ENCODE peak calls at places on chromosomes 6 and 20, in five cellular contexts. One of them, this sample, is unnamed. For H3K4me1, the result is how much of the 10 kb centered on the place peaks cover.

GRCh38 chr6:138956244-138956924 is 31.7 kb downstream of the REPS1 start:
- DNase-seq in effector memory CD4-positive, alpha-beta T cell: no peak
- DNase-seq in fibroblast of lung: no peak
- DNase-seq in pancreas: no peak
- DNase-seq in CD8-positive, alpha-beta T cell: no peak
- DNase-seq in this sample: no peak

GRCh38 chr6:106731144-106731842 is 101.9 kb downstream of the QRSL1 start:
- DNase-seq in effector memory CD4-positive, alpha-beta T cell: no peak
- DNase-seq in pancreas: peak
- DNase-seq in fibroblast of lung: no peak
- DNase-seq in CD8-positive, alpha-beta T cell: no peak
- DNase-seq in this sample: no peak

GRCh38 chr20:53664121-53664520 is 70.5 kb upstream of the ZNF217 start:
- DNase-seq in pancreas: no peak
- DNase-seq in effector memory CD4-positive, alpha-beta T cell: no peak
- DNase-seq in fibroblast of lung: peak
- DNase-seq in CD8-positive, alpha-beta T cell: no peak
- DNase-seq in this sample: no peak

GRCh38 chr6:44386929-44387345 is 569 bp upstream of the CDC5L start:
- DNase-seq in pancreas: no peak
- DNase-seq in effector memory CD4-positive, alpha-beta T cell: no peak
- DNase-seq in CD8-positive, alpha-beta T cell: no peak
- DNase-seq in fibroblast of lung: peak
- DNase-seq in this sample: no peak

GRCh38 chr6:95741001-95741400 is 163.7 kb downstream of the MANEA start:
- DNase-seq in CD8-positive, alpha-beta T cell: no peak
- DNase-seq in fibroblast of lung: no peak
- DNase-seq in pancreas: no peak
- DNase-seq in effector memory CD4-positive, alpha-beta T cell: no peak
- DNase-seq in this sample: no peak

GRCh38 chr6:101650402-101651100 is 257.0 kb downstream of the GRIK2 start:
- DNase-seq in fibroblast of lung: no peak
- DNase-seq in CD8-positive, alpha-beta T cell: no peak
- DNase-seq in effector memory CD4-positive, alpha-beta T cell: no peak
- DNase-seq in pancreas: no peak
- DNase-seq in this sample: no peak

GRCh38 chr6:155026366-155027045 is 31.4 kb downstream of the TIAM2 start:
- DNase-seq in pancreas: no peak
- DNase-seq in CD8-positive, alpha-beta T cell: no peak
- DNase-seq in effector memory CD4-positive, alpha-beta T cell: no peak
- DNase-seq in fibroblast of lung: peak
- DNase-seq in this sample: no peak

GRCh38 chr6:120675886-120676285 is 658.4 kb downstream of the TBC1D32 start:
- DNase-seq in fibroblast of lung: no peak
- DNase-seq in pancreas: no peak
- DNase-seq in effector memory CD4-positive, alpha-beta T cell: no peak
- DNase-seq in CD8-positive, alpha-beta T cell: no peak
- DNase-seq in this sample: no peak

GRCh38 chr20:63125581-63125892 is 90.4 kb downstream of the YTHDF1 start:
- DNase-seq in effector memory CD4-positive, alpha-beta T cell: no peak
- DNase-seq in CD8-positive, alpha-beta T cell: no peak
- DNase-seq in fibroblast of lung: no peak
- DNase-seq in pancreas: no peak
- DNase-seq in this sample: no peak

GRCh38 chr6:155201461-155202226 is 62.2 kb upstream of the CLDN20 start:
- DNase-seq in pancreas: no peak
- DNase-seq in effector memory CD4-positive, alpha-beta T cell: no peak
- DNase-seq in CD8-positive, alpha-beta T cell: no peak
- DNase-seq in fibroblast of lung: peak
- DNase-seq in this sample: no peak

GRCh38 chr6:6790891-6791290 is 202.4 kb downstream of the LY86 start:
- DNase-seq in pancreas: no peak
- DNase-seq in CD8-positive, alpha-beta T cell: no peak
- DNase-seq in effector memory CD4-positive, alpha-beta T cell: no peak
- DNase-seq in fibroblast of lung: peak
- DNase-seq in this sample: no peak

GRCh38 chr6:41705996-41706835 is 29.2 kb downstream of the TFEB start:
- DNase-seq in effector memory CD4-positive, alpha-beta T cell: peak
- DNase-seq in fibroblast of lung: peak
- DNase-seq in CD8-positive, alpha-beta T cell: peak
- DNase-seq in pancreas: no peak
- DNase-seq in this sample: peak

GRCh38 chr6:119426619-119427018 is 77.1 kb upstream of the MAN1A1 start:
- DNase-seq in fibroblast of lung: peak
- DNase-seq in CD8-positive, alpha-beta T cell: no peak
- DNase-seq in pancreas: no peak
- DNase-seq in effector memory CD4-positive, alpha-beta T cell: no peak
- DNase-seq in this sample: no peak

GRCh38 chr6:169420912-169421543 is 167.4 kb upstream of the THBS2 start:
- DNase-seq in pancreas: no peak
- DNase-seq in CD8-positive, alpha-beta T cell: no peak
- DNase-seq in effector memory CD4-positive, alpha-beta T cell: no peak
- DNase-seq in fibroblast of lung: no peak
- DNase-seq in this sample: no peak

GRCh38 chr20:32285621-32286334 is 8.3 kb downstream of the KIF3B start:
- DNase-seq in pancreas: no peak
- DNase-seq in fibroblast of lung: peak
- DNase-seq in effector memory CD4-positive, alpha-beta T cell: no peak
- DNase-seq in CD8-positive, alpha-beta T cell: peak
- DNase-seq in this sample: no peak

GRCh38 chr20:15818651-15819071 is 754.6 kb downstream of the KIF16B start:
- DNase-seq in fibroblast of lung: no peak
- DNase-seq in effector memory CD4-positive, alpha-beta T cell: no peak
- DNase-seq in CD8-positive, alpha-beta T cell: no peak
- DNase-seq in pancreas: no peak
- DNase-seq in this sample: no peak

GRCh38 chr6:162123797-162124196 is 603.8 kb downstream of the PRKN start:
- DNase-seq in fibroblast of lung: no peak
- DNase-seq in effector memory CD4-positive, alpha-beta T cell: no peak
- DNase-seq in pancreas: no peak
- DNase-seq in CD8-positive, alpha-beta T cell: no peak
- DNase-seq in this sample: no peak

GRCh38 chr6:50724381-50725124 is 11.2 kb downstream of the TFAP2D start:
- DNase-seq in CD8-positive, alpha-beta T cell: no peak
- DNase-seq in pancreas: no peak
- DNase-seq in fibroblast of lung: no peak
- DNase-seq in effector memory CD4-positive, alpha-beta T cell: no peak
- DNase-seq in this sample: no peak

GRCh38 chr6:143596857-143597256 is 80.9 kb upstream of the PHACTR2 start:
- DNase-seq in effector memory CD4-positive, alpha-beta T cell: no peak
- DNase-seq in fibroblast of lung: peak
- DNase-seq in CD8-positive, alpha-beta T cell: no peak
- DNase-seq in pancreas: no peak
- DNase-seq in this sample: no peak

GRCh38 chr6:41894366-41895299 is 542 bp downstream of the USP49 start:
- DNase-seq in pancreas: no peak
- DNase-seq in effector memory CD4-positive, alpha-beta T cell: no peak
- DNase-seq in fibroblast of lung: peak
- DNase-seq in CD8-positive, alpha-beta T cell: no peak
- DNase-seq in this sample: no peak

GRCh38 chr6:6892706-6893601 is 214.8 kb upstream of the RREB1 start:
- DNase-seq in CD8-positive, alpha-beta T cell: no peak
- DNase-seq in fibroblast of lung: no peak
- DNase-seq in pancreas: no peak
- DNase-seq in effector memory CD4-positive, alpha-beta T cell: no peak
- DNase-seq in this sample: no peak

GRCh38 chr6:133568970-133569889 is 319.7 kb upstream of the TCF21 start:
- DNase-seq in CD8-positive, alpha-beta T cell: no peak
- DNase-seq in effector memory CD4-positive, alpha-beta T cell: no peak
- DNase-seq in fibroblast of lung: peak
- DNase-seq in pancreas: no peak
- DNase-seq in this sample: no peak

GRCh38 chr6:112956696-112957525 is 609.8 kb downstream of the RFPL4B start:
- DNase-seq in CD8-positive, alpha-beta T cell: no peak
- DNase-seq in effector memory CD4-positive, alpha-beta T cell: no peak
- DNase-seq in fibroblast of lung: peak
- DNase-seq in pancreas: no peak
- DNase-seq in this sample: no peak

GRCh38 chr6:113777601-113778000 is 79.5 kb upstream of the MARCKS start:
- DNase-seq in CD8-positive, alpha-beta T cell: no peak
- DNase-seq in fibroblast of lung: no peak
- DNase-seq in effector memory CD4-positive, alpha-beta T cell: no peak
- DNase-seq in pancreas: no peak
- DNase-seq in this sample: no peak

GRCh38 chr6:11575408-11576033 is 38.0 kb downstream of the TMEM170B start:
- DNase-seq in pancreas: no peak
- DNase-seq in effector memory CD4-positive, alpha-beta T cell: peak
- DNase-seq in CD8-positive, alpha-beta T cell: peak
- DNase-seq in fibroblast of lung: peak
- DNase-seq in this sample: peak

GRCh38 chr20:32386091-32386490 is 28.0 kb downstream of the ASXL1 start:
- DNase-seq in effector memory CD4-positive, alpha-beta T cell: no peak
- DNase-seq in pancreas: no peak
- DNase-seq in fibroblast of lung: peak
- DNase-seq in CD8-positive, alpha-beta T cell: no peak
- DNase-seq in this sample: no peak

GRCh38 chr20:31542201-31542842 is 28.1 kb downstream of the HM13 start:
- DNase-seq in CD8-positive, alpha-beta T cell: no peak
- DNase-seq in pancreas: no peak
- DNase-seq in effector memory CD4-positive, alpha-beta T cell: no peak
- DNase-seq in fibroblast of lung: peak
- DNase-seq in this sample: no peak

GRCh38 chr6:47188588-47189021 is 121.1 kb downstream of the TNFRSF21 start:
- DNase-seq in fibroblast of lung: peak
- DNase-seq in CD8-positive, alpha-beta T cell: no peak
- DNase-seq in effector memory CD4-positive, alpha-beta T cell: no peak
- DNase-seq in pancreas: no peak
- DNase-seq in this sample: no peak

GRCh38 chr6:830667-831327 is 137.9 kb upstream of the EXOC2 start:
- DNase-seq in CD8-positive, alpha-beta T cell: no peak
- DNase-seq in fibroblast of lung: no peak
- DNase-seq in pancreas: no peak
- DNase-seq in effector memory CD4-positive, alpha-beta T cell: no peak
- DNase-seq in this sample: no peak

GRCh38 chr6:56866917-56867522 is 87.9 kb upstream of the BEND6 start:
- DNase-seq in effector memory CD4-positive, alpha-beta T cell: no peak
- DNase-seq in fibroblast of lung: peak
- DNase-seq in pancreas: no peak
- DNase-seq in CD8-positive, alpha-beta T cell: no peak
- DNase-seq in this sample: no peak

GRCh38 chr6:157804448-157805327 is 18.4 kb upstream of the SNX9 start:
- DNase-seq in effector memory CD4-positive, alpha-beta T cell: no peak
- DNase-seq in fibroblast of lung: no peak
- DNase-seq in pancreas: no peak
- DNase-seq in CD8-positive, alpha-beta T cell: no peak
- DNase-seq in this sample: no peak

GRCh38 chr6:39005774-39006173 is 42.8 kb upstream of the GLP1R start:
- DNase-seq in effector memory CD4-positive, alpha-beta T cell: no peak
- DNase-seq in pancreas: no peak
- DNase-seq in fibroblast of lung: no peak
- DNase-seq in CD8-positive, alpha-beta T cell: no peak
- DNase-seq in this sample: no peak

DNA sequence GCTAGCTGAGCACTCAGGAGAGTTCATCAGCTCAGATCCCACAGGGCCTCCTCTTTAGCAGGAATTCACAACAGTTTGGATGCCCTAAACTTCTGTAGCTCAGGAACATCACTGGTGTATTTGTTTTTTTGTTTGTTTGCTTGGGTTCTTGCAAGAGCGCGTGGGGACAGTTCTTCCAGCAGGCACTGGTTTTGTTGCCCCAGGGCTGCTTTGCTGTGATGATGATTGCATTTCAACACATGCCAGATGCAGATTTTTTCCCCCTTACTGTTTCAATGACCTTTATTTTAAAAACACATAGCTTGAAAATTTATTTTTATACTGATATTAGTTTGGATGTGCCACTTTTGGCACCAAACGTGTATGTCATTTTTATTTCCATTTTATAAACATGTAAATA is 77.1 kb downstream of the DHX35 start:
- DNase-seq in CD8-positive, alpha-beta T cell: no peak
- DNase-seq in fibroblast of lung: no peak
- DNase-seq in pancreas: no peak
- DNase-seq in effector memory CD4-positive, alpha-beta T cell: no peak
- DNase-seq in this sample: no peak
- H3K27ac ChIP-seq in CD8-positive, alpha-beta T cell: no peak
- H3K27ac ChIP-seq in fibroblast of lung: peak
- H3K27ac ChIP-seq in pancreas: no peak
- H3K27ac ChIP-seq in effector memory CD4-positive, alpha-beta T cell: no peak
- H3K27ac ChIP-seq in this sample: no peak

DNA sequence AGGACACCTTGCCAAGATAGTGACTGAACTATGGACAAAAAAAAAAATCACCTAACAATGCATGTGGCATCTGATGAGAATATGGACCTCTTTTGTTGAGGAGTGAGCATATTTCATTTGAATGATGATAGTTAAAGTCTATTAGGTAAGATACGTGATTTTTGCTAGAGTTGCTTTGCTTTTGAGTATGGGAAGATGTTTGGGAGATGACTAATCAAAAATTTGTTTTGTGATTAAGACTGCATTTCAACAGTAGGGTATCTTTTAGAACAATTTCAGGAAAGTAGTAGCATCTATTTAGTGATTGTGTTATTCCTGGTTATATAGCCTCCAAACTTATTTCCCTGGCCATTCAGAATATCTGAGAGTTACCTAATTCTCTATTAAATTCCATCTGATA is 878.6 kb upstream of the CITED2 start:
- DNase-seq in pancreas: no peak
- DNase-seq in effector memory CD4-positive, alpha-beta T cell: no peak
- DNase-seq in CD8-positive, alpha-beta T cell: no peak
- DNase-seq in fibroblast of lung: peak
- DNase-seq in this sample: no peak
- H3K4me1 ChIP-seq in pancreas: under half
- H3K4me1 ChIP-seq in effector memory CD4-positive, alpha-beta T cell: under half
- H3K4me1 ChIP-seq in CD8-positive, alpha-beta T cell: under half
- H3K4me1 ChIP-seq in fibroblast of lung: under half
- H3K4me1 ChIP-seq in this sample: under half

GRCh38 chr6:26502169-26502568 is 2.1 kb downstream of the BTN1A1 start:
- DNase-seq in fibroblast of lung: no peak
- DNase-seq in effector memory CD4-positive, alpha-beta T cell: no peak
- DNase-seq in pancreas: no peak
- DNase-seq in CD8-positive, alpha-beta T cell: no peak
- DNase-seq in this sample: no peak
- H3K4me3 ChIP-seq in fibroblast of lung: no peak
- H3K4me3 ChIP-seq in effector memory CD4-positive, alpha-beta T cell: peak
- H3K4me3 ChIP-seq in pancreas: no peak
- H3K4me3 ChIP-seq in CD8-positive, alpha-beta T cell: peak
- H3K4me3 ChIP-seq in this sample: no peak

GRCh38 chr6:35733633-35734032 is 3.2 kb upstream of the ARMC12 start:
- DNase-seq in CD8-positive, alpha-beta T cell: no peak
- DNase-seq in pancreas: peak
- DNase-seq in fibroblast of lung: no peak
- DNase-seq in effector memory CD4-positive, alpha-beta T cell: no peak
- DNase-seq in this sample: no peak
- H3K27ac ChIP-seq in CD8-positive, alpha-beta T cell: no peak
- H3K27ac ChIP-seq in pancreas: peak
- H3K27ac ChIP-seq in fibroblast of lung: no peak
- H3K27ac ChIP-seq in effector memory CD4-positive, alpha-beta T cell: no peak
- H3K27ac ChIP-seq in this sample: no peak